ENCODE peak calls at places on chromosomes 7 and 10, in nine cellular contexts. Q is AG10803; N is B cell; I is AG09319; W is CD4-positive, alpha-beta T cell; A is neural crest cell; D is right atrium auricular region; T is uterus; E is tibial artery. G is an unnamed sample.

GRCh38 chr7:149883049-149883439 is 9.3 kb downstream of the ATP6V0E2 start:
- DNase-seq in Q (no peak), N (no peak), I (no peak), W (no peak), A (no peak), D (no peak), T (no peak), E (no peak), G (no peak)

GRCh38 chr7:102140952-102141370 is 145.7 kb upstream of the SH2B2 start:
- DNase-seq in Q (no peak), N (peak; percentile 70), I (no peak), W (no peak), A (no peak), D (no peak), T (no peak), E (no peak), G (no peak)

GRCh38 chr7:411677-412312 is 107.9 kb downstream of the PDGFA start:
- DNase-seq in Q (no peak), N (no peak), I (no peak), W (no peak), A (no peak), D (no peak), T (no peak), E (peak; percentile 43), G (no peak)

GRCh38 chr7:110168010-110168409 is 922.9 kb upstream of the LRRN3 start:
- DNase-seq in Q (no peak), N (no peak), I (no peak), W (no peak), A (no peak), D (no peak), T (no peak), E (no peak), G (no peak)

GRCh38 chr7:31855530-31855929 is 168.5 kb downstream of the PPP1R17 start:
- DNase-seq in Q (no peak), N (no peak), I (no peak), W (no peak), A (no peak), D (no peak), T (no peak), E (no peak), G (no peak)

GRCh38 chr10:27998954-27999275 is at the start of gene ODAD2:
- DNase-seq in Q (no peak), N (no peak), I (no peak), W (no peak), A (no peak), D (no peak), T (no peak), E (no peak), G (no peak)

GRCh38 chr10:31399631-31400030 is 80.6 kb downstream of the ZEB1 start:
- DNase-seq in Q (peak; percentile 27), N (no peak), I (no peak), W (no peak), A (no peak), D (no peak), T (no peak), E (peak; percentile 75), G (peak; percentile 6)

GRCh38 chr10:93336678-93337077 is 145.5 kb downstream of the MYOF start:
- DNase-seq in Q (no peak), N (no peak), I (no peak), W (no peak), A (no peak), D (no peak), T (no peak), E (no peak), G (no peak)

GRCh38 chr7:104548861-104549260 is 220.5 kb downstream of the LHFPL3 start:
- DNase-seq in Q (no peak), N (no peak), I (no peak), W (no peak), A (no peak), D (no peak), T (no peak), E (no peak), G (peak; percentile 45)

GRCh38 chr10:27558612-27559020 is 54.5 kb downstream of the RAB18 start:
- DNase-seq in Q (peak; percentile 74), N (no peak), I (peak; percentile 42), W (peak; percentile 4), A (peak; percentile 61), D (no peak), T (peak; percentile 35), E (no peak), G (peak; percentile 81)

GRCh38 chr10:72694476-72695369 is 2.8 kb downstream of the MCU start:
- DNase-seq in Q (peak; percentile 66), N (no peak), I (no peak), W (no peak), A (no peak), D (no peak), T (peak; percentile 31), E (no peak), G (peak; percentile 40)

GRCh38 chr10:3527144-3527543 is 257.9 kb downstream of the KLF6 start:
- DNase-seq in Q (peak; percentile 86), N (no peak), I (no peak), W (no peak), A (no peak), D (no peak), T (no peak), E (no peak), G (no peak)

GRCh38 chr7:8295638-8296361 is 33.8 kb upstream of the ICA1 start:
- DNase-seq in Q (peak; percentile 82), N (peak; percentile 58), I (peak; percentile 24), W (peak; percentile 3), A (peak; percentile 20), D (no peak), T (peak; percentile 25), E (no peak), G (peak; percentile 85)

GRCh38 chr10:129365767-129366400 is 101.2 kb upstream of the MGMT start:
- DNase-seq in Q (no peak), N (no peak), I (no peak), W (no peak), A (no peak), D (peak; percentile 18), T (no peak), E (no peak), G (peak; percentile 17)

GRCh38 chr7:29946428-29947186 is 43.0 kb downstream of the SCRN1 start:
- DNase-seq in Q (peak; percentile 39), N (no peak), I (no peak), W (no peak), A (no peak), D (no peak), T (peak; percentile 36), E (no peak), G (peak; percentile 54)

GRCh38 chr10:100728928-100729876 is 16.2 kb upstream of the PAX2 start:
- DNase-seq in Q (peak; percentile 9), N (peak; percentile 59), I (no peak), W (no peak), A (no peak), D (no peak), T (no peak), E (no peak), G (no peak)
- TF ChIP-seq CTCF in Q (peak; percentile 41), N (peak; percentile 16), I (peak; percentile 39), W (no peak), A (peak; percentile 48), D (no peak), T (no peak), E (no peak), G (no peak)

GRCh38 chr10:125534515-125534914 is 148.4 kb downstream of the TEX36 start:
- DNase-seq in Q (no peak), N (no peak), I (no peak), W (no peak), A (no peak), D (no peak), T (no peak), E (no peak), G (no peak)
- TF ChIP-seq CTCF in Q (no peak), N (no peak), I (no peak), W (no peak), A (no peak), D (no peak), T (no peak), E (no peak), G (no peak)

GRCh38 chr10:113064039-113064438 is 114.0 kb downstream of the TCF7L2 start:
- DNase-seq in Q (no peak), N (no peak), I (no peak), W (no peak), A (no peak), D (peak; percentile 28), T (no peak), E (no peak), G (no peak)

GRCh38 chr10:113061054-113061430 is 111.0 kb downstream of the TCF7L2 start:
- DNase-seq in Q (no peak), N (no peak), I (no peak), W (no peak), A (no peak), D (no peak), T (no peak), E (no peak), G (no peak)

GRCh38 chr10:113060221-113061053 is 110.4 kb downstream of the TCF7L2 start:
- DNase-seq in Q (no peak), N (no peak), I (no peak), W (no peak), A (no peak), D (peak; percentile 83), T (no peak), E (peak; percentile 85), G (no peak)

GRCh38 chr10:113059001-113059780 is 109.1 kb downstream of the TCF7L2 start:
- DNase-seq in Q (peak; percentile 86), N (no peak), I (peak; percentile 77), W (no peak), A (no peak), D (no peak), T (peak; percentile 72), E (peak; percentile 78), G (peak; percentile 83)

DNA sequence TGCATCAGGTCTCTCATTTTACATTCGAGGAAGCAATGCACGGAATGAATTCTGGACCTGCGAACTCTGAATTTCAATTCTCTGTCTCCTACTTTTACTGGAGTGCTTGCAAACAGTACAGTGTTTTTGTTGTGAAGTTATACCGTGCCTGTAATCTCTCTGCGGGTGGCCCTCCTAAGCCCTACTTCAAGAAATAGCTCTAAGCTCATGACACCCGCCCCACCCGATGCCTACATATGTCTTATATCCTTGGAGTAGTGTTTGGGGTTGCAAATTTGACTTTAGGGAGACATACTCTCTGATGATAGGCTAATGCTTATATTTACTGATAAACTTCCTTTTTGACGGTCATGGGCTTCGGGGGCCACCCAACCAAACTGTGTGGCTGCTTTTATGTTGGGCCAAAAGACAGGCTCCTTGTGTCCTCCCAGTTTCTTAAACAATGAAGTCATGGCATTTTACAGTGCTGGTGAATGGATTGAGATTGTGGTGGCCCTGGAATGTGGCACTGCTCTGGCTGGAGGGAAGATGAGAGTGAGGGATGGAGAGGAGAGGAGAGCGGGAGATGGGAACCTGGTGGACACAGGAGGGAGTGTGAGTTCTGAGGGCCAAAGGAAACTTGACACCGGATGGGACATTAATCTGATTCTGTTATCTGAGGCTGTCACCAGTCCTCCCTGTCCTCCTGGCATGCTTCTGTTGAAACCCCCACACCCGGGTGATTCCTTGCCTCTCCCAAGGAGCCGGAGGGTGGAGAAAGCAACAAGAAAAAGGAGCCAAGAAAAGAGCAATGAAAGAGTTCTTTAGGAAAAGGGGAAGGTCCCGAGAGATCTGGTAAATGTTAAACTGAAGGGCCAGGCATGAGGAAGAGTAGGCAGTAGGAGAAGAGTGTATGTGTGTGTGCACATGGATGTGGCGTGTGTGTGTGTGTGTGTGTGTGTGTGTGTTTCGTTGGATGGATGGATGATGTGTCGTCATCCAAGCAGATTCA is 113.2 kb downstream of the TCF7L2 start:
- DNase-seq in Q (no peak), N (no peak), I (no peak), W (no peak), A (no peak), D (no peak), T (no peak), E (no peak), G (no peak)
- TF ChIP-seq CTCF in Q (no peak), N (no peak), I (no peak), W (no peak), A (peak; percentile 34), D (no peak), T (no peak), E (peak; percentile 19), G (no peak)

GRCh38 chr10:110138197-110138812 is 69.1 kb upstream of the MXI1 start:
- DNase-seq in Q (peak; percentile 67), N (peak; percentile 53), I (peak; percentile 16), W (no peak), A (no peak), D (no peak), T (no peak), E (no peak), G (peak; percentile 73)
- TF ChIP-seq CTCF in Q (peak; percentile 77), N (peak; percentile 79), I (peak; percentile 55), W (peak; percentile 81), A (peak; percentile 80), D (peak; percentile 65), T (peak; percentile 58), E (peak; percentile 66), G (peak; percentile 37)

G was measured in MCF 10A.